ENCODE peak calls at places on chromosomes 11 and 22, in seven cellular contexts. Z is T-helper 2 cell; C is HFFc6; L is AG09309; T is central memory CD4-positive, alpha-beta T cell; D is nucleus accumbens; O is effector memory CD8-positive, alpha-beta T cell. U is an unnamed sample.

GRCh38 chr11:65479184-65480145 is 19.4 kb upstream of the MALAT1 start:
- DNase-seq in C (peak; percentile 93), O (no peak), Z (no peak), L (peak; percentile 96), T (no peak), D (no peak), U (no peak)

GRCh38 chr11:87300640-87301381 is 263.1 kb downstream of the TMEM135 start:
- DNase-seq in Z (peak; percentile 74), O (no peak), C (no peak), D (no peak), L (no peak), T (no peak), U (no peak)

GRCh38 chr22:27718186-27719032 is 83.1 kb downstream of the MN1 start:
- DNase-seq in L (peak; percentile 73), C (peak; percentile 91), O (no peak), D (peak; percentile 78), Z (no peak), T (no peak), U (peak; percentile 86)

GRCh38 chr22:47065756-47066615 is 303.5 kb downstream of the TBC1D22A start:
- DNase-seq in O (no peak), L (no peak), C (no peak), T (no peak), D (no peak), Z (no peak), U (no peak)

GRCh38 chr11:110447897-110448522 is 18.3 kb downstream of the FDX1 start:
- DNase-seq in D (no peak), O (no peak), Z (peak; percentile 46), T (no peak), L (no peak), C (no peak), U (no peak)

GRCh38 chr11:131246589-131247164 is 123.7 kb upstream of the NTM start:
- DNase-seq in D (peak; percentile 16), T (no peak), L (no peak), O (no peak), Z (peak; percentile 3), C (no peak), U (no peak)

GRCh38 chr11:71525938-71526495 is 1.1 kb upstream of the KRTAP5-7 start:
- DNase-seq in L (no peak), D (no peak), T (no peak), Z (no peak), O (no peak), C (no peak), U (no peak)

GRCh38 chr11:114412946-114413345 is 12.5 kb downstream of the RBM7 start:
- DNase-seq in L (no peak), O (no peak), D (no peak), T (no peak), C (no peak), Z (no peak), U (no peak)

GRCh38 chr11:68380786-68381622 is 68.6 kb downstream of the LRP5 start:
- DNase-seq in D (no peak), O (no peak), T (no peak), C (no peak), L (no peak), Z (no peak), U (no peak)

GRCh38 chr11:119702261-119702591 is 26.8 kb downstream of the NECTIN1 start:
- DNase-seq in D (no peak), C (peak; percentile 30), Z (no peak), O (no peak), T (no peak), L (no peak), U (no peak)

U was measured in amniotic stem cell.